ENCODE peak calls at places on chromosomes 16 and 17, in four cellular contexts. K is mesenchymal stem cell, L is IMR-90, H is neuronal stem cell. M is an unnamed sample. For H3K27me3, the result is how much of the 10 kb centered on the place peaks cover.

GRCh38 chr16:80518436-80518835 is 22.4 kb upstream of the DYNLRB2 start:
- DNase-seq in H (no peak), L (peak), K (no peak), M (peak)

GRCh38 chr17:6427284-6427781 is 7.6 kb downstream of the AIPL1 start:
- DNase-seq in L (peak), K (peak), H (no peak), M (no peak)

GRCh38 chr16:59591480-59591879 is 857.4 kb upstream of the GOT2 start:
- DNase-seq in H (no peak), L (peak), K (no peak), M (no peak)

GRCh38 chr16:59044616-59045015 is 310.5 kb upstream of the GOT2 start:
- DNase-seq in H (no peak), L (no peak), K (no peak), M (no peak)

GRCh38 chr17:75845058-75845711 is 981 bp upstream of the UNC13D start:
- DNase-seq in H (peak), L (peak), K (peak), M (peak)

GRCh38 chr17:55005520-55005919 is 37.0 kb downstream of the STXBP4 start:
- DNase-seq in H (no peak), K (peak), L (peak), M (peak)

GRCh38 chr16:70753228-70753627 is 47.7 kb downstream of the VAC14 start:
- DNase-seq in K (no peak), L (no peak), H (no peak), M (no peak)

GRCh38 chr16:76222853-76223252 is 54.3 kb upstream of the CNTNAP4 start:
- DNase-seq in L (no peak), K (peak), H (no peak), M (peak)

GRCh38 chr17:58531661-58532554 is 17.5 kb upstream of the MTMR4 start:
- DNase-seq in H (peak), L (peak), K (peak), M (peak)

GRCh38 chr16:21673469-21673868 is 9.7 kb downstream of the OTOA start:
- DNase-seq in H (no peak), L (no peak), K (no peak), M (no peak)

GRCh38 chr17:67221062-67221998 is 23.7 kb downstream of the HELZ start:
- DNase-seq in H (no peak), K (peak), L (peak), M (peak)

GRCh38 chr16:68995011-68995504 is 110.4 kb upstream of the HAS3 start:
- DNase-seq in H (no peak), K (peak), L (peak), M (peak)

GRCh38 chr16:12906765-12907516 is 5.5 kb downstream of the SHISA9 start:
- DNase-seq in K (no peak), H (no peak), L (no peak), M (no peak)

GRCh38 chr17:30520436-30520835 is 43.2 kb downstream of the GOSR1 start:
- DNase-seq in K (peak), H (no peak), L (peak), M (no peak)

GRCh38 chr17:46026045-46026814 is 27.2 kb downstream of the STH start:
- DNase-seq in L (no peak), K (no peak), H (no peak), M (no peak)

GRCh38 chr17:16516594-16517018 is 24.6 kb upstream of the LRRC75A start:
- DNase-seq in K (peak), H (no peak), L (peak), M (peak)
- H2BK15ac ChIP-seq in K (peak), H (no peak), L (peak), M (no peak)

GRCh38 chr17:81941484-81942166 is 4.5 kb upstream of the PYCR1 start:
- DNase-seq in H (no peak), K (no peak), L (no peak), M (no peak)
- H3K27me3 ChIP-seq in H (under half), K (under half), L (under half), M (under half)

DNA sequence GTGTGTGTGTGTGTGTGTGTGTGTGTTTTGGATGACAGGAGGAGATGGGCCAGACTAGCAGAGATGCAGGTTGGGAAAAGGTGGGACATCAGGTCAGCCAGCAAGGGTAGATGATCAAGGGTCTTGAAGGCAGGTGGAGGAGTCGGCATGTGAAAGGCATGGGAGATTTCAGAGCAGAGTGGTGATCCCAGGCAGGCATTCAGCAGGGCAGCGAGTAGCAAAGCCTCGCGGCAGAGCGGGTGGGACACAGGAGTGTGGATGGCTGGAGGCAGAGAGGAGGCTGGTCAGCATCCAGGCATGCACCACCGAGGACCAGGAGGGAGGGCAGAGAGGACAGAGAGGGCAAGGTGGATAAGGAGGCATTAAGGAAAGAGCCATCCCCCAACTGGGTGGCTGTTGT is 75.0 kb upstream of the RPL38 start:
- DNase-seq in K (no peak), H (no peak), L (no peak), M (no peak)
- H2BK15ac ChIP-seq in K (no peak), H (no peak), L (no peak), M (no peak)

GRCh38 chr16:84253173-84253572 is 13.4 kb upstream of the KCNG4 start:
- DNase-seq in K (no peak), L (no peak), H (no peak), M (no peak)
- H3K27me3 ChIP-seq in K (under half), L (half or more), H (under half), M (under half)